ENCODE peak calls at places on chromosomes 2 and 18, in six cellular contexts. H, S, E, D, X and T are unnamed samples.

GRCh38 chr2:72143441-72144356 is 4.0 kb downstream of the CYP26B1 start:
- DNase-seq in E (no peak), H (no peak), S (no peak), X (no peak), D (no peak), T (no peak)

GRCh38 chr2:240461471-240462072 is 26.1 kb downstream of the GPC1 start:
- DNase-seq in D (no peak), E (no peak), S (no peak), H (no peak), X (no peak), T (no peak)

GRCh38 chr2:30702694-30703093 is 104.6 kb downstream of the CAPN13 start:
- DNase-seq in H (no peak), D (no peak), E (no peak), X (no peak), S (no peak), T (no peak)

GRCh38 chr2:169828141-169828811 is 1.0 kb downstream of the UBR3 start:
- DNase-seq in S (no peak), X (no peak), H (peak), D (no peak), E (peak), T (no peak)

GRCh38 chr2:226403360-226403759 is 396.3 kb downstream of the IRS1 start:
- DNase-seq in X (no peak), S (no peak), H (peak), E (no peak), D (no peak), T (no peak)

GRCh38 chr18:31942301-31942998 is 478 bp downstream of the TRAPPC8 start:
- DNase-seq in E (peak), X (no peak), H (peak), S (no peak), D (no peak), T (no peak)

GRCh38 chr2:145230546-145230945 is 710.6 kb upstream of the ZEB2 start:
- DNase-seq in S (no peak), D (peak), E (no peak), X (no peak), H (peak), T (no peak)

GRCh38 chr2:27771548-27772335 is at the start of gene MRPL33:
- DNase-seq in H (peak), D (peak), X (peak), S (peak), E (peak), T (peak)

GRCh38 chr2:100260712-100261620 is 61.3 kb downstream of the LONRF2 start:
- DNase-seq in S (no peak), D (peak), E (peak), H (peak), X (no peak), T (peak)

GRCh38 chr2:30756051-30756719 is 51.1 kb downstream of the CAPN13 start:
- DNase-seq in X (no peak), D (no peak), H (no peak), E (peak), S (no peak), T (no peak)

GRCh38 chr18:59218018-59218417 is 1.9 kb upstream of the GRP start:
- DNase-seq in H (no peak), E (no peak), D (no peak), S (no peak), X (no peak), T (no peak)

GRCh38 chr18:9965711-9966624 is 52.2 kb downstream of the VAPA start:
- DNase-seq in D (no peak), H (peak), X (no peak), S (no peak), E (peak), T (peak)

GRCh38 chr2:195017890-195018289 is 639.1 kb upstream of the SLC39A10 start:
- DNase-seq in D (no peak), X (peak), S (no peak), H (no peak), E (no peak), T (no peak)

GRCh38 chr18:3257627-3258120 is 4.3 kb upstream of the MYL12B start:
- DNase-seq in S (no peak), X (no peak), H (no peak), E (no peak), D (no peak), T (no peak)

GRCh38 chr2:201235865-201236811 is 24.2 kb upstream of the CASP8 start:
- DNase-seq in X (no peak), S (no peak), E (peak), H (peak), D (peak), T (peak)

GRCh38 chr18:49625021-49625691 is 63.3 kb downstream of the LIPG start:
- DNase-seq in D (peak), S (no peak), E (no peak), X (no peak), H (peak), T (no peak)

GRCh38 chr18:62850619-62851306 is 135.4 kb downstream of the PHLPP1 start:
- DNase-seq in S (no peak), E (no peak), D (no peak), H (no peak), X (no peak), T (no peak)

GRCh38 chr2:101107246-101107645 is 43.9 kb downstream of the TBC1D8 start:
- DNase-seq in X (no peak), D (no peak), S (no peak), H (no peak), E (no peak), T (no peak)

GRCh38 chr18:47888156-47888555 is 42.3 kb downstream of the SMAD2 start:
- DNase-seq in E (no peak), X (no peak), S (no peak), D (no peak), H (no peak), T (no peak)

GRCh38 chr2:241274127-241274526 is 41.3 kb downstream of the HDLBP start:
- DNase-seq in H (no peak), E (no peak), D (no peak), X (no peak), S (no peak), T (no peak)

GRCh38 chr2:216888086-216888485 is 28.2 kb upstream of the TNP1 start:
- DNase-seq in H (no peak), E (no peak), D (no peak), X (no peak), S (no peak), T (no peak)